ENCODE peak calls at places on chromosome 7, in five cellular contexts. One of them, this sample, is unnamed.

GRCh38 chr7:112411186-112411795 is 39.0 kb upstream of the IFRD1 start:
- DNase-seq in OCI-LY7: no peak
- DNase-seq in A549: no peak
- DNase-seq in IMR-90: peak; percentile 62
- DNase-seq in astrocyte: peak; percentile 31
- DNase-seq in this sample: peak; percentile 58

GRCh38 chr7:27921081-27921836 is 181.3 kb downstream of the TAX1BP1 start:
- DNase-seq in OCI-LY7: peak; percentile 84
- DNase-seq in A549: peak; percentile 49
- DNase-seq in IMR-90: peak; percentile 92
- DNase-seq in astrocyte: peak; percentile 69
- DNase-seq in this sample: peak; percentile 84

GRCh38 chr7:137091396-137091795 is 222.9 kb downstream of the CHRM2 start:
- DNase-seq in OCI-LY7: no peak
- DNase-seq in A549: no peak
- DNase-seq in IMR-90: no peak
- DNase-seq in astrocyte: peak; percentile 24
- DNase-seq in this sample: peak; percentile 67

GRCh38 chr7:657565-658119 is 68.9 kb upstream of the DNAAF5 start:
- DNase-seq in OCI-LY7: no peak
- DNase-seq in A549: no peak
- DNase-seq in IMR-90: peak; percentile 7
- DNase-seq in astrocyte: no peak
- DNase-seq in this sample: peak; percentile 59

GRCh38 chr7:44287488-44288380 is 37.7 kb downstream of the CAMK2B start:
- DNase-seq in OCI-LY7: no peak
- DNase-seq in A549: no peak
- DNase-seq in IMR-90: no peak
- DNase-seq in astrocyte: no peak
- DNase-seq in this sample: no peak

GRCh38 chr7:50304911-50305621 is 550 bp downstream of the IKZF1 start:
- DNase-seq in OCI-LY7: peak; percentile 84
- DNase-seq in A549: no peak
- DNase-seq in IMR-90: no peak
- DNase-seq in astrocyte: no peak
- DNase-seq in this sample: no peak

GRCh38 chr7:123533929-123534382 is 439 bp downstream of the IQUB start:
- DNase-seq in OCI-LY7: peak; percentile 4
- DNase-seq in A549: no peak
- DNase-seq in IMR-90: no peak
- DNase-seq in astrocyte: no peak
- DNase-seq in this sample: no peak

GRCh38 chr7:12674861-12675260 is 12.6 kb upstream of the ARL4A start:
- DNase-seq in OCI-LY7: peak; percentile 38
- DNase-seq in A549: no peak
- DNase-seq in IMR-90: peak; percentile 61
- DNase-seq in astrocyte: no peak
- DNase-seq in this sample: peak; percentile 46

GRCh38 chr7:70571403-70571911 is 560.5 kb upstream of the GALNT17 start:
- DNase-seq in OCI-LY7: no peak
- DNase-seq in A549: peak; percentile 36
- DNase-seq in IMR-90: peak; percentile 36
- DNase-seq in astrocyte: peak; percentile 82
- DNase-seq in this sample: peak; percentile 82

GRCh38 chr7:112692333-112692732 is 97.9 kb downstream of the TMEM168 start:
- DNase-seq in OCI-LY7: no peak
- DNase-seq in A549: no peak
- DNase-seq in IMR-90: no peak
- DNase-seq in astrocyte: no peak
- DNase-seq in this sample: no peak

GRCh38 chr7:106598663-106599342 is 62.2 kb downstream of the CCDC71L start:
- DNase-seq in OCI-LY7: peak; percentile 69
- DNase-seq in A549: peak; percentile 28
- DNase-seq in IMR-90: peak; percentile 60
- DNase-seq in astrocyte: peak; percentile 49
- DNase-seq in this sample: peak; percentile 82

GRCh38 chr7:47349401-47349800 is 232.5 kb downstream of the TNS3 start:
- DNase-seq in OCI-LY7: no peak
- DNase-seq in A549: no peak
- DNase-seq in IMR-90: no peak
- DNase-seq in astrocyte: no peak
- DNase-seq in this sample: no peak

GRCh38 chr7:873367-874002 is 2.9 kb upstream of the GET4 start:
- DNase-seq in OCI-LY7: peak; percentile 84
- DNase-seq in A549: peak; percentile 90
- DNase-seq in IMR-90: peak; percentile 75
- DNase-seq in astrocyte: peak; percentile 32
- DNase-seq in this sample: peak; percentile 91

GRCh38 chr7:92255308-92255707 is 9.5 kb downstream of the ANKIB1 start:
- DNase-seq in OCI-LY7: no peak
- DNase-seq in A549: no peak
- DNase-seq in IMR-90: peak; percentile 93
- DNase-seq in astrocyte: peak; percentile 97
- DNase-seq in this sample: no peak

GRCh38 chr7:83546586-83546985 is 102.4 kb downstream of the SEMA3E start:
- DNase-seq in OCI-LY7: no peak
- DNase-seq in A549: no peak
- DNase-seq in IMR-90: peak; percentile 63
- DNase-seq in astrocyte: peak; percentile 76
- DNase-seq in this sample: no peak

GRCh38 chr7:15558747-15559146 is 3.1 kb downstream of the AGMO start:
- DNase-seq in OCI-LY7: no peak
- DNase-seq in A549: no peak
- DNase-seq in IMR-90: peak; percentile 6
- DNase-seq in astrocyte: peak; percentile 26
- DNase-seq in this sample: no peak
- H3K4me3 ChIP-seq in OCI-LY7: no peak overlapping the region
- H3K4me3 ChIP-seq in A549: no peak overlapping the region
- H3K4me3 ChIP-seq in IMR-90: no peak overlapping the region
- H3K4me3 ChIP-seq in astrocyte: no peak overlapping the region
- H3K4me3 ChIP-seq in this sample: no peak overlapping the region

DNA sequence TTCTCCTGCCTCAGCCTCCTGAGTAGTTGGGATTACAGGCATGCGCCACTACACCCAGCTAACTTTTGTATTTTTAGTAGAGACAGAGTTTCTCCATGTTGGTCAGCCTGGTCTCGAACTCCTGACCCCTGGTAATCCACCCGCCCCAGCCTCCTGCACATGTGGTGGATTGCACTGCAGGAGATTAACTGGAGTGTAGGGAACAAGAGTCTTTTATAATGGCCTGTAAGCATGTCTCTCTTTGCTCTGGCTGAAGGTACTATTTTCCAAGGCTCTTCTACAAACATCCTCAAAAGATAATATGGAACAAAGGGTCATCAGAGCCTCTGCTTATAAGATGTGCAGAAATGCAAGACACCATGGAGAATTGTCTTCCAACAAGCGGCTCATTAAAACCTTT is 3.2 kb downstream of the TOMM7 start:
- DNase-seq in OCI-LY7: no peak
- DNase-seq in A549: no peak
- DNase-seq in IMR-90: no peak
- DNase-seq in astrocyte: no peak
- DNase-seq in this sample: no peak
- H3K4me2 ChIP-seq in OCI-LY7: no peak overlapping the region
- H3K4me2 ChIP-seq in A549: no peak overlapping the region
- H3K4me2 ChIP-seq in IMR-90: no peak overlapping the region
- H3K4me2 ChIP-seq in astrocyte: peak overlapping the region; percentile 94
- H3K4me2 ChIP-seq in this sample: peak overlapping the region; percentile 95

GRCh38 chr7:97005764-97006145 is 402 bp downstream of the DLX6 start:
- DNase-seq in OCI-LY7: no peak
- DNase-seq in A549: no peak
- DNase-seq in IMR-90: no peak
- DNase-seq in astrocyte: no peak
- DNase-seq in this sample: no peak
- H3K4me3 ChIP-seq in OCI-LY7: no peak overlapping the region
- H3K4me3 ChIP-seq in A549: peak overlapping the region; percentile 59
- H3K4me3 ChIP-seq in IMR-90: peak overlapping the region; percentile 33
- H3K4me3 ChIP-seq in astrocyte: no peak overlapping the region
- H3K4me3 ChIP-seq in this sample: peak overlapping the region; percentile 52

GRCh38 chr7:116030626-116031276 is at the start of gene TFEC:
- DNase-seq in OCI-LY7: no peak
- DNase-seq in A549: no peak
- DNase-seq in IMR-90: peak; percentile 12
- DNase-seq in astrocyte: peak; percentile 3
- DNase-seq in this sample: no peak

GRCh38 chr7:116025098-116025809 is 5.3 kb downstream of the TFEC start:
- DNase-seq in OCI-LY7: no peak
- DNase-seq in A549: no peak
- DNase-seq in IMR-90: peak; percentile 41
- DNase-seq in astrocyte: peak; percentile 2
- DNase-seq in this sample: peak; percentile 16

GRCh38 chr7:116034411-116034810 is 3.8 kb upstream of the TFEC start:
- DNase-seq in OCI-LY7: no peak
- DNase-seq in A549: no peak
- DNase-seq in IMR-90: no peak
- DNase-seq in astrocyte: no peak
- DNase-seq in this sample: no peak

GRCh38 chr7:116032886-116033285 is 2.3 kb upstream of the TFEC start:
- DNase-seq in OCI-LY7: no peak
- DNase-seq in A549: no peak
- DNase-seq in IMR-90: no peak
- DNase-seq in astrocyte: no peak
- DNase-seq in this sample: no peak

GRCh38 chr7:116028808-116029207 is 1.8 kb downstream of the TFEC start:
- DNase-seq in OCI-LY7: no peak
- DNase-seq in A549: no peak
- DNase-seq in IMR-90: no peak
- DNase-seq in astrocyte: no peak
- DNase-seq in this sample: no peak
- H3K4me2 ChIP-seq in OCI-LY7: no peak overlapping the region
- H3K4me2 ChIP-seq in A549: no peak overlapping the region
- H3K4me2 ChIP-seq in IMR-90: no peak overlapping the region
- H3K4me2 ChIP-seq in astrocyte: no peak overlapping the region
- H3K4me2 ChIP-seq in this sample: no peak overlapping the region

DNA sequence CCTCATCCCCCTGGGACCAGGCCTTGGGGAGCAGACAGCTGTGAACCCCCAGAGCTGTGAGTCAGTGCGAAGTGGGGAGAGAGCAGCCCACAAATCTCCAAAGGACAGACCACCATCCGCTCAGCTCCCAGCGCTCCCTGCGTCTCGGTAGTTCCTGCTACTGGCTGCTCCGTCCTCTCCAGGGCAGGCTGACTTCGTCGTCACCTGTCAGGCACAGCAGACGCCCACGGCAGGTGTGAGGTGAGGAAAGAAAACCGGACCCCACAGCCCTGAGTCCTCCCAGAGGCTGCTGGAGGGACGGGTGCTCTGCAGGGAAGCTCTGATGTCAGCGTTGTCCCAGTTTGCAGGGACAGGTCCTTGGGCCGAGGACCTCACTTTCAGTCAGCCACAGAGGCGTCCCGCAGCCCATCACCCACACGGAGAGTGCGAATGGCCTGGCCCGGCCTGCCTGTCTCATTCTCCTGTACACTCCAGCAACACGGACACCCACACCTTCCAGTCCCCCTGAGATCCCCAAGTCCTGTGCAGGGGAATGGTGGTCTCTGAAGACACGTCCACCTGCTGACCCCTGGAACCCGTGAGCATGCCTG is 95.2 kb downstream of the DNAJB6 start:
- DNase-seq in OCI-LY7: no peak
- DNase-seq in A549: no peak
- DNase-seq in IMR-90: no peak
- DNase-seq in astrocyte: no peak
- DNase-seq in this sample: no peak
- H3K4me3 ChIP-seq in OCI-LY7: no peak overlapping the region
- H3K4me3 ChIP-seq in A549: no peak overlapping the region
- H3K4me3 ChIP-seq in IMR-90: no peak overlapping the region
- H3K4me3 ChIP-seq in astrocyte: no peak overlapping the region
- H3K4me3 ChIP-seq in this sample: no peak overlapping the region

DNA sequence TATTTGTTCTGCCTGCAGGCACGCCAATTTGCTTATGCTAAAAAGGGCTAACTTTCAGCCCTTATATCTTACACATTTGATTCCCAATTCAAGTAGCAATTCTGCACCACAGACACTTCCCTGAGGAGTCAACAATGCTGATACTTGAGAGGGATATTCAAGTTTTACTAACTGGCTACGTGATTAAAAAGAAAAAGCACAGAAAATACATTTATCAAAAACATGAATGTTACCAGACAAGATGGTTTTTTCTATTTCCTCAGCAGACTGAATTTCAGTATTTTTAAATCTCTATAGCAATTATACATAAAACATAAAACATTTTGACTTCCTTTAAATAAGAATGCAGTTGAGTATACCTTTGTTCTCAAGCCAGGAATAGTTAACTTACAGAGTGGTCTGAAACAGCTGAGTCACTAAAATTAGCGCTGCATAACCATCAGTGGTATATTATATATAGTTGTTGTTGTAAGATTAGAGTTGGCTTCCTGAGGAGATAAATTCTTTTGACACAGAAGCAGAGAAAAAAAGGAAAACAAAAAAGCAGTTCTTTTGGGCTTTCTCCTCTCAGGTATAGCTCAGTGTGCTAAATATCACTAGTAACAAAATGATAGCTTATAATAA is 33.8 kb downstream of the MTPN start:
- DNase-seq in OCI-LY7: peak; percentile 33
- DNase-seq in A549: no peak
- DNase-seq in IMR-90: no peak
- DNase-seq in astrocyte: peak; percentile 31
- DNase-seq in this sample: no peak
- H3K4me2 ChIP-seq in OCI-LY7: peak overlapping the region; percentile 37
- H3K4me2 ChIP-seq in A549: no peak overlapping the region
- H3K4me2 ChIP-seq in IMR-90: no peak overlapping the region
- H3K4me2 ChIP-seq in astrocyte: no peak overlapping the region
- H3K4me2 ChIP-seq in this sample: no peak overlapping the region

DNA sequence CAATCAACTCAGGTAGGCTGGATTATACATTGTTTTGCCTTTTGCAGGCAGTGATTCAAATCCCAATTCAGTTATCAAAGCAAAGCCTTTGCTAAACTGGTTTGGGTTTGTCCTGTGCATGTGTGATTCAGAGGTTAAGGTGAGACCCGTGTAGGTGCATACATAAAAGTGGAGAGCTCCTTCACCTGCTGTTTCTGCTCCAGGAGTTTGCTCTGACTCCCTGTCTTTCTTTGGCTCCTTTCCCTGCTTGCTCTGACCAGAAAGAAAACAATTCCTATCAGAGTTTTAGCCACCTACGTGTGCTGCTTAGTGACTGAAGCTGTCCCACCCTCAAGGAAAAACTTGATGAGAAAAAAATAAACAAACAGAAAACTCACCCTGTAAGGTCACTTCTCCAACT is 101.1 kb downstream of the TPST1 start:
- DNase-seq in OCI-LY7: no peak
- DNase-seq in A549: no peak
- DNase-seq in IMR-90: peak; percentile 15
- DNase-seq in astrocyte: no peak
- DNase-seq in this sample: no peak
- H3K4me3 ChIP-seq in OCI-LY7: no peak overlapping the region
- H3K4me3 ChIP-seq in A549: no peak overlapping the region
- H3K4me3 ChIP-seq in IMR-90: no peak overlapping the region
- H3K4me3 ChIP-seq in astrocyte: no peak overlapping the region
- H3K4me3 ChIP-seq in this sample: no peak overlapping the region